ENCODE peak calls at places on chromosome 6, in four cellular contexts. One of them, this sample, is unnamed.

GRCh38 chr6:141421378-141421777 is 711.3 kb upstream of the GJE1 start:
- DNase-seq in HEK293T: no peak
- DNase-seq in HepG2: no peak
- DNase-seq in K562: no peak
- DNase-seq in this sample: no peak

GRCh38 chr6:78629836-78630235 is 237.5 kb upstream of the IRAK1BP1 start:
- DNase-seq in HEK293T: no peak
- DNase-seq in HepG2: no peak
- DNase-seq in K562: no peak
- DNase-seq in this sample: no peak

GRCh38 chr6:15491255-15491985 is 171.4 kb downstream of the DTNBP1 start:
- DNase-seq in HEK293T: peak
- DNase-seq in HepG2: peak
- DNase-seq in K562: peak
- DNase-seq in this sample: peak

GRCh38 chr6:16476861-16477260 is 238.5 kb downstream of the GMPR start:
- DNase-seq in HEK293T: no peak
- DNase-seq in HepG2: no peak
- DNase-seq in K562: no peak
- DNase-seq in this sample: no peak

GRCh38 chr6:170276369-170277057 is 14.4 kb downstream of the DLL1 start:
- DNase-seq in HEK293T: no peak
- DNase-seq in HepG2: no peak
- DNase-seq in K562: no peak
- DNase-seq in this sample: no peak

GRCh38 chr6:35229304-35229703 is 15.5 kb downstream of the SCUBE3 start:
- DNase-seq in HEK293T: no peak
- DNase-seq in HepG2: no peak
- DNase-seq in K562: no peak
- DNase-seq in this sample: no peak

GRCh38 chr6:13435477-13435876 is 51.9 kb downstream of the GFOD1 start:
- DNase-seq in HEK293T: no peak
- DNase-seq in HepG2: no peak
- DNase-seq in K562: no peak
- DNase-seq in this sample: no peak

GRCh38 chr6:144266091-144266649 is 19.0 kb upstream of the UTRN start:
- DNase-seq in HEK293T: peak
- DNase-seq in HepG2: no peak
- DNase-seq in K562: peak
- DNase-seq in this sample: peak

GRCh38 chr6:112717856-112718255 is 370.7 kb downstream of the RFPL4B start:
- DNase-seq in HEK293T: no peak
- DNase-seq in HepG2: no peak
- DNase-seq in K562: no peak
- DNase-seq in this sample: no peak

GRCh38 chr6:51260003-51260402 is 441.3 kb downstream of the TFAP2B start:
- DNase-seq in HEK293T: no peak
- DNase-seq in HepG2: no peak
- DNase-seq in K562: no peak
- DNase-seq in this sample: peak

GRCh38 chr6:3706547-3707467 is 44.7 kb downstream of the PXDC1 start:
- DNase-seq in HEK293T: no peak
- DNase-seq in HepG2: no peak
- DNase-seq in K562: no peak
- DNase-seq in this sample: no peak

GRCh38 chr6:131281471-131282270 is 146.4 kb downstream of the AKAP7 start:
- DNase-seq in HEK293T: no peak
- DNase-seq in HepG2: no peak
- DNase-seq in K562: no peak
- DNase-seq in this sample: peak

GRCh38 chr6:82980086-82980485 is 85.6 kb downstream of the UBE3D start:
- DNase-seq in HEK293T: no peak
- DNase-seq in HepG2: no peak
- DNase-seq in K562: no peak
- DNase-seq in this sample: no peak

GRCh38 chr6:52361347-52361944 is 505 bp upstream of the PAQR8 start:
- DNase-seq in HEK293T: peak
- DNase-seq in HepG2: no peak
- DNase-seq in K562: peak
- DNase-seq in this sample: no peak

GRCh38 chr6:166106076-166106686 is 61.5 kb downstream of the TBXT start:
- DNase-seq in HEK293T: peak
- DNase-seq in HepG2: peak
- DNase-seq in K562: peak
- DNase-seq in this sample: peak

GRCh38 chr6:90078513-90079289 is 184.4 kb downstream of the GJA10 start:
- DNase-seq in HEK293T: no peak
- DNase-seq in HepG2: no peak
- DNase-seq in K562: peak
- DNase-seq in this sample: no peak

GRCh38 chr6:124487778-124488431 is 474.3 kb upstream of the RNF217 start:
- DNase-seq in HEK293T: no peak
- DNase-seq in HepG2: no peak
- DNase-seq in K562: no peak
- DNase-seq in this sample: no peak

GRCh38 chr6:139858444-139858843 is 484.0 kb upstream of the CITED2 start:
- DNase-seq in HEK293T: no peak
- DNase-seq in HepG2: no peak
- DNase-seq in K562: no peak
- DNase-seq in this sample: no peak

GRCh38 chr6:87925373-87926060 is 122.1 kb upstream of the SPACA1 start:
- DNase-seq in HEK293T: no peak
- DNase-seq in HepG2: no peak
- DNase-seq in K562: no peak
- DNase-seq in this sample: no peak

GRCh38 chr6:81166770-81167169 is 585.7 kb downstream of the TENT5A start:
- DNase-seq in HEK293T: no peak
- DNase-seq in HepG2: no peak
- DNase-seq in K562: no peak
- DNase-seq in this sample: no peak

GRCh38 chr6:130129781-130130246 is 92.9 kb downstream of the SAMD3 start:
- DNase-seq in HEK293T: no peak
- DNase-seq in HepG2: no peak
- DNase-seq in K562: no peak
- DNase-seq in this sample: no peak

GRCh38 chr6:88650029-88650619 is 313.3 kb downstream of the RNGTT start:
- DNase-seq in HEK293T: no peak
- DNase-seq in HepG2: no peak
- DNase-seq in K562: no peak
- DNase-seq in this sample: no peak

GRCh38 chr6:142993977-142994376 is 49.0 kb upstream of the HIVEP2 start:
- DNase-seq in HEK293T: no peak
- DNase-seq in HepG2: no peak
- DNase-seq in K562: no peak
- DNase-seq in this sample: no peak

GRCh38 chr6:140541288-140541687 is 1166.8 kb upstream of the CITED2 start:
- DNase-seq in HEK293T: no peak
- DNase-seq in HepG2: no peak
- DNase-seq in K562: no peak
- DNase-seq in this sample: no peak

GRCh38 chr6:79813854-79814477 is 133.4 kb downstream of the ELOVL4 start:
- DNase-seq in HEK293T: peak
- DNase-seq in HepG2: peak
- DNase-seq in K562: peak
- DNase-seq in this sample: peak

DNA sequence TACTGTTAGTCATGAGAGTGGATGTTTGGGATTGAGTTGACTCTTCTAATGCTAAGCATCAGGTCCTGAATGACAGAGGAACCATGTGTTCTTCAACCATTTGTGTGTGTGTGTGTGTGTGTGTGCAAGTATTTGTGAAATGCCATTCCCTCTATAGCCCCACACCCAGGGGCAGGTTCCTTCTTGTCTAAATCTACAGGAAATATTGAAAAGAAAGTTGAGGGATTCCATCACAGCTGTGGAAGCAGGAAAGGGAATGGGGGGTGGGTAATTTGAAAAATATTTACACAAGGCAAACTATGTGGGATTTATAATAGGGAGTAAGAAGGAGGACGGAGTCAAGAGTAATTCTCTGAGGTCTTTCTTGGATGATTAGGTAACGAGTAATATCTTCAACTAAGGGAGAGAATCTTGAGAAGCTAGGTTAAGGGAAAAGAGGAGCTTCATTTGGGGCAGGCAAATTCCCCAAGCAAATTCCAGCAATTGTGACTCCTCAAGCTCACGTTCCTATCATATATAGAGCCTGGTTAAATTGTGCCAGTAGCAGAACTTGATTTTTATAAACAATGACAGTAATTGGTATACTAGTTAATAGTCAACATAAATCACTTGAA is 113.5 kb upstream of the SGK1 start:
- DNase-seq in HEK293T: no peak
- DNase-seq in HepG2: no peak
- DNase-seq in K562: no peak
- DNase-seq in this sample: no peak
- TF ChIP-seq ELF4 in HEK293T: no peak
- TF ChIP-seq ELF4 in HepG2: no peak
- TF ChIP-seq ELF4 in K562: no peak
- TF ChIP-seq ELF4 in this sample: no peak

GRCh38 chr6:163710552-163710951 is 296.0 kb downstream of the QKI start:
- DNase-seq in HEK293T: no peak
- DNase-seq in HepG2: no peak
- DNase-seq in K562: peak
- DNase-seq in this sample: no peak

GRCh38 chr6:163712569-163712966 is 298.1 kb downstream of the QKI start:
- DNase-seq in HEK293T: no peak
- DNase-seq in HepG2: no peak
- DNase-seq in K562: no peak
- DNase-seq in this sample: no peak

GRCh38 chr6:163712981-163713380 is 298.5 kb downstream of the QKI start:
- DNase-seq in HEK293T: no peak
- DNase-seq in HepG2: no peak
- DNase-seq in K562: no peak
- DNase-seq in this sample: no peak

GRCh38 chr6:163711071-163711470 is 296.6 kb downstream of the QKI start:
- DNase-seq in HEK293T: no peak
- DNase-seq in HepG2: no peak
- DNase-seq in K562: no peak
- DNase-seq in this sample: no peak

GRCh38 chr6:163711615-163712568 is 297.4 kb downstream of the QKI start:
- DNase-seq in HEK293T: no peak
- DNase-seq in HepG2: peak
- DNase-seq in K562: no peak
- DNase-seq in this sample: no peak
- TF ChIP-seq ELF4 in HEK293T: no peak
- TF ChIP-seq ELF4 in HepG2: no peak
- TF ChIP-seq ELF4 in K562: no peak
- TF ChIP-seq ELF4 in this sample: no peak

DNA sequence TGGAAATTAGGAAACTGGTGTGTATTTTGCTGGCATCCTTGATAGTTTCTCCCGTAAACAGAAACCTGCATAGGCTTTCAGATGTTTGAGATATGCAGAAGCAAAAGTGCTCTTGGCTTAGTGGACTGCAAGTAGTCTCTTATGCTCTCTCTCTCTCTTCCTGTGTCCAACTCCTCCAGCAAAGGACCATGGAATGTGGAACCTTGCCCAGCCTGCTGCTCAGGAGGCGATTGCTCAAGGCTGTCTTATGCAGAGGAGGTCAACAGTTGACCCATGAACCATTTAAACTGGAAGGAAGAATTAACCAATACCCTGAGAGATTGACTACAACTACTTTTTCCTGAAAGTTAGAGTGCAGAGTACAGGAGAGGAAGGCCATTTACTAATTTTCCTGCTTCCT is 105.1 kb downstream of the RPS12 start:
- DNase-seq in HEK293T: no peak
- DNase-seq in HepG2: no peak
- DNase-seq in K562: no peak
- DNase-seq in this sample: no peak
- TF ChIP-seq ELF4 in HEK293T: no peak
- TF ChIP-seq ELF4 in HepG2: no peak
- TF ChIP-seq ELF4 in K562: no peak
- TF ChIP-seq ELF4 in this sample: no peak

DNA sequence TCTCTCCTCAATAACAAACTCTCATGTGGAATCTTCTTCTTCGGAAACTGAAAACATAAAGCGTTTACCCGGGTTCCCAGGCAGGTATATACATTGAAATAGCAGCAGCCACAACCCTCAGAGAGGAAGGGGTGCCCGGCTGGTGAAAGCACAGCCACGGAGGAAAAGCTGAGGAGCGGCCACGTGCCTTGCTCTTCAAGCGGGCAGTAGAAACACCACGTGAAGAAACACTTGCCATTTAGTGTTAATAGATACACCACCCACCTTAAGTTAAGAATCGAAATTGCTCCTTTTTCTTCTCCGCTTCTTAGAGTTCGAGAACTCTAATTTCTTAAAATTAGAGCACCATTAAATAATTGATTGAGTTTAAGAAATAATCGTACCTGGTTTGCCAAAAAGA is 305 bp downstream of the THBS2 start:
- DNase-seq in HEK293T: no peak
- DNase-seq in HepG2: no peak
- DNase-seq in K562: no peak
- DNase-seq in this sample: no peak
- TF ChIP-seq ELF4 in HEK293T: no peak
- TF ChIP-seq ELF4 in HepG2: no peak
- TF ChIP-seq ELF4 in K562: no peak
- TF ChIP-seq ELF4 in this sample: no peak

GRCh38 chr6:43090557-43090952 is 14.4 kb downstream of the PTK7 start:
- DNase-seq in HEK293T: peak
- DNase-seq in HepG2: no peak
- DNase-seq in K562: no peak
- DNase-seq in this sample: no peak

GRCh38 chr6:43089874-43090556 is 13.9 kb downstream of the PTK7 start:
- DNase-seq in HEK293T: no peak
- DNase-seq in HepG2: peak
- DNase-seq in K562: no peak
- DNase-seq in this sample: no peak

GRCh38 chr6:43088654-43089056 is 12.5 kb downstream of the PTK7 start:
- DNase-seq in HEK293T: no peak
- DNase-seq in HepG2: no peak
- DNase-seq in K562: no peak
- DNase-seq in this sample: no peak

GRCh38 chr6:43091020-43091419 is 14.9 kb downstream of the PTK7 start:
- DNase-seq in HEK293T: no peak
- DNase-seq in HepG2: no peak
- DNase-seq in K562: no peak
- DNase-seq in this sample: no peak

DNA sequence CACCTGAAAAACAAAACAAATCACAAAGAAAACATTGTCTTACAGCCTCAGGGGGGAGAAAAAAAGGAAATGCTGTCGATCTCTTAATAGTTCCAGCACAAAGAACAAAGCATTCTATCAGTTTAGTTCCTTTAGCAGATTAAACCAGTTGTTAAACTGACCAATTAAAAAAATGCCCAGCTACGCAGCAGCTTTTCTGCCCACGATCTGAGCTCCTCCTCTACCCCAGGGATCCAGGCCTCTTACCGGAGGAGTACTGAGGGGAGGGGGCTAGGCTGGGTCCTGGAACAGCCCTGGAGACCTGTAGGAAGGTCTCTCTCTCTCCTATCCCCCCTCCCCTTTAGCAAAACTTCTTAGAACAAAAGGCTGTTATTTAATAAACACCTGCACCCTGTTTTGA is 13.4 kb downstream of the PTK7 start:
- DNase-seq in HEK293T: no peak
- DNase-seq in HepG2: no peak
- DNase-seq in K562: no peak
- DNase-seq in this sample: no peak
- TF ChIP-seq ELF4 in HEK293T: no peak
- TF ChIP-seq ELF4 in HepG2: no peak
- TF ChIP-seq ELF4 in K562: no peak
- TF ChIP-seq ELF4 in this sample: no peak